ENCODE peak calls at places on chromosomes 5 and 9, in ten cellular contexts. Q is GM12891; A is stimulated activated naive CD8-positive, alpha-beta T cell treated with anti-CD3 and anti-CD28 coated beads, Interleukin-15, amount 100 ng/mL, for 72 hours; U is H1; M is activated effector memory CD4-positive, alpha-beta T cell treated with anti-CD3 and anti-CD28 coated beads, Interleukin-2, amount 50 U/mL, for 16 hours; D is esophagus squamous epithelium; F is progenitor cell of endocrine pancreas; S is ELR; L is endothelial cell; T is COR-L47. E is an unnamed sample.

GRCh38 chr9:136898483-136899100 is 12.3 kb downstream of the TRAF2 start:
- DNase-seq in L (no peak), D (no peak), F (no peak), Q (no peak), U (no peak), M (no peak), T (no peak), S (no peak), A (no peak), E (no peak)

GRCh38 chr9:24036459-24036858 is 210.4 kb upstream of the ELAVL2 start:
- DNase-seq in U (no peak), A (no peak), F (no peak), T (no peak), M (no peak), Q (no peak), D (no peak), L (no peak), S (no peak), E (no peak)

GRCh38 chr5:10498350-10498749 is 56.7 kb downstream of the ROPN1L start:
- DNase-seq in U (no peak), M (no peak), D (no peak), S (no peak), L (no peak), T (no peak), Q (no peak), A (no peak), F (no peak), E (no peak)

GRCh38 chr5:98771389-98772109 is 1.9 kb upstream of the RGMB start:
- DNase-seq in S (peak), U (no peak), F (peak), Q (peak), T (peak), M (peak), D (no peak), A (peak), L (peak), E (peak)

GRCh38 chr5:65163698-65164097 is 318.0 kb downstream of the ADAMTS6 start:
- DNase-seq in L (no peak), F (no peak), Q (no peak), U (no peak), D (no peak), S (peak), T (no peak), M (no peak), A (no peak), E (no peak)

GRCh38 chr9:113360242-113360842 is 11.0 kb downstream of the BSPRY start:
- DNase-seq in S (no peak), D (no peak), U (no peak), T (no peak), A (no peak), L (no peak), Q (no peak), M (no peak), F (no peak), E (no peak)

GRCh38 chr9:115456515-115456914 is 338.6 kb upstream of the TNC start:
- DNase-seq in F (no peak), L (no peak), Q (no peak), D (no peak), T (no peak), A (no peak), S (no peak), U (no peak), M (no peak), E (no peak)

GRCh38 chr5:59765446-59765845 is 128.1 kb downstream of the PDE4D start:
- DNase-seq in F (no peak), T (no peak), D (no peak), S (no peak), Q (no peak), M (no peak), U (no peak), A (no peak), L (no peak), E (no peak)

GRCh38 chr5:170471551-170472212 is 32.1 kb upstream of the KCNIP1 start:
- DNase-seq in M (no peak), T (no peak), D (no peak), F (no peak), Q (no peak), S (no peak), L (no peak), U (no peak), A (no peak), E (no peak)

GRCh38 chr9:38159599-38159998 is 90.6 kb upstream of the SHB start:
- DNase-seq in T (no peak), S (no peak), L (no peak), U (no peak), F (no peak), M (no peak), D (no peak), Q (no peak), A (no peak), E (no peak)

GRCh38 chr9:114070188-114071103 is 7.7 kb downstream of the AMBP start:
- DNase-seq in F (no peak), L (no peak), Q (no peak), D (no peak), S (no peak), A (no peak), M (no peak), T (no peak), U (no peak), E (no peak)

GRCh38 chr9:16154570-16155078 is 601.8 kb downstream of the CCDC171 start:
- DNase-seq in L (peak), A (peak), Q (peak), F (peak), S (no peak), T (no peak), U (peak), M (no peak), D (no peak), E (no peak)

GRCh38 chr5:139138109-139138508 is 60.1 kb downstream of the SIL1 start:
- DNase-seq in L (no peak), F (no peak), A (no peak), U (no peak), T (no peak), D (no peak), Q (no peak), S (peak), M (no peak), E (no peak)

GRCh38 chr9:114276908-114277821 is 45.7 kb upstream of the ORM1 start:
- DNase-seq in A (no peak), L (no peak), Q (no peak), D (no peak), F (no peak), T (no peak), U (no peak), M (peak), S (peak), E (no peak)

GRCh38 chr5:160262665-160263064 is 33.4 kb downstream of the FABP6 start:
- DNase-seq in T (no peak), L (peak), S (no peak), D (no peak), U (no peak), F (no peak), M (no peak), Q (no peak), A (no peak), E (no peak)

GRCh38 chr9:98453589-98454311 is 198.3 kb upstream of the TBC1D2 start:
- DNase-seq in U (no peak), S (no peak), L (no peak), Q (no peak), D (no peak), M (no peak), F (no peak), T (no peak), A (no peak), E (no peak)

GRCh38 chr5:88772047-88772446 is 110.9 kb downstream of the MEF2C start:
- DNase-seq in A (no peak), M (no peak), U (no peak), L (no peak), F (no peak), T (no peak), S (no peak), D (no peak), Q (no peak), E (no peak)

GRCh38 chr9:76900884-76901440 is 5.0 kb downstream of the PRUNE2 start:
- DNase-seq in F (no peak), L (no peak), M (no peak), U (no peak), D (no peak), Q (no peak), S (no peak), A (no peak), T (no peak), E (no peak)

GRCh38 chr9:93072383-93072795 is 13.9 kb downstream of the SUSD3 start:
- DNase-seq in A (no peak), U (no peak), Q (no peak), L (no peak), M (no peak), T (peak), S (no peak), D (no peak), F (no peak), E (peak)

GRCh38 chr9:33270146-33270545 is 5.3 kb downstream of the CHMP5 start:
- DNase-seq in D (no peak), A (no peak), M (no peak), Q (no peak), L (no peak), T (no peak), F (no peak), U (no peak), S (no peak), E (no peak)

GRCh38 chr5:134794136-134794535 is 35.6 kb downstream of the DDX46 start:
- DNase-seq in U (no peak), M (no peak), D (no peak), A (no peak), Q (no peak), F (no peak), T (no peak), L (no peak), S (peak), E (no peak)

GRCh38 chr5:177966839-177967167 is 29.2 kb downstream of the PROP1 start:
- DNase-seq in M (no peak), T (no peak), Q (no peak), S (no peak), D (no peak), A (no peak), U (no peak), F (no peak), L (no peak), E (no peak)